ENCODE peak calls at places on chromosomes 4 and X, in six cellular contexts. U, R, Q, M, A and I are unnamed samples.

GRCh38 chr4:73729534-73730165 is 10.7 kb upstream of the CXCL8 start:
- DNase-seq in U (peak), R (no peak), Q (peak), M (no peak), A (peak), I (peak)

GRCh38 chrX:1361275-1361674 is 24.7 kb downstream of the IL3RA start:
- DNase-seq in U (no peak), R (no peak), Q (no peak), M (no peak), A (no peak), I (no peak)

GRCh38 chr4:139556735-139557505 is 901 bp upstream of the SETD7 start:
- DNase-seq in U (peak), R (no peak), Q (peak), M (peak), A (no peak), I (peak)

GRCh38 chr4:176767183-176767582 is 25.5 kb downstream of the VEGFC start:
- DNase-seq in U (no peak), R (no peak), Q (no peak), M (no peak), A (peak), I (no peak)

GRCh38 chrX:108642273-108642628 is 94.1 kb downstream of the IRS4 start:
- DNase-seq in U (no peak), R (no peak), Q (no peak), M (no peak), A (no peak), I (no peak)

GRCh38 chr4:69822198-69822597 is 37.7 kb downstream of the SULT1E1 start:
- DNase-seq in U (no peak), R (no peak), Q (no peak), M (no peak), A (no peak), I (no peak)

GRCh38 chrX:40579880-40580536 is 762 bp upstream of the ATP6AP2 start:
- DNase-seq in U (peak), R (no peak), Q (no peak), M (no peak), A (no peak), I (peak)

GRCh38 chr4:123741906-123742305 is 345.3 kb downstream of the SPRY1 start:
- DNase-seq in U (no peak), R (no peak), Q (no peak), M (no peak), A (peak), I (no peak)

GRCh38 chrX:10769165-10769564 is 148.8 kb upstream of the MID1 start:
- DNase-seq in U (peak), R (no peak), Q (peak), M (no peak), A (peak), I (peak)

GRCh38 chrX:119999087-119999634 is 55.6 kb upstream of the NKAP start:
- DNase-seq in U (peak), R (no peak), Q (no peak), M (no peak), A (no peak), I (no peak)

GRCh38 chr4:99013402-99013843 is 17.9 kb downstream of the METAP1 start:
- DNase-seq in U (peak), R (no peak), Q (no peak), M (no peak), A (peak), I (no peak)

GRCh38 chrX:19698125-19698524 is 182.8 kb upstream of the MAP3K15 start:
- DNase-seq in U (no peak), R (no peak), Q (peak), M (no peak), A (peak), I (no peak)

GRCh38 chr4:146524663-146525062 is 2.9 kb upstream of the SLC10A7 start:
- DNase-seq in U (no peak), R (no peak), Q (no peak), M (no peak), A (no peak), I (no peak)

GRCh38 chrX:103586314-103586646 is 965 bp downstream of the TCEAL4 start:
- DNase-seq in U (no peak), R (no peak), Q (no peak), M (no peak), A (peak), I (peak)

GRCh38 chrX:30414144-30414543 is 105.0 kb upstream of the NR0B1 start:
- DNase-seq in U (no peak), R (peak), Q (peak), M (no peak), A (no peak), I (peak)

GRCh38 chr4:3257691-3258482 is 8.9 kb downstream of the MSANTD1 start:
- DNase-seq in U (no peak), R (peak), Q (no peak), M (no peak), A (peak), I (no peak)

GRCh38 chrX:41142130-41142529 is 56.9 kb downstream of the USP9X start:
- DNase-seq in U (no peak), R (no peak), Q (no peak), M (no peak), A (no peak), I (no peak)

GRCh38 chrX:53681661-53682060 is 4.9 kb downstream of the HUWE1 start:
- DNase-seq in U (no peak), R (no peak), Q (no peak), M (no peak), A (peak), I (no peak)

GRCh38 chr4:38413524-38414341 is 250.3 kb upstream of the KLF3 start:
- DNase-seq in U (no peak), R (no peak), Q (peak), M (no peak), A (no peak), I (no peak)

GRCh38 chr4:60847614-60848013 is 352.5 kb upstream of the ADGRL3 start:
- DNase-seq in U (peak), R (no peak), Q (no peak), M (no peak), A (no peak), I (peak)

GRCh38 chr4:6295495-6295894 is 25.8 kb downstream of the WFS1 start:
- DNase-seq in U (no peak), R (no peak), Q (no peak), M (no peak), A (no peak), I (no peak)

GRCh38 chr4:85769009-85769408 is 294.1 kb downstream of the ARHGAP24 start:
- DNase-seq in U (no peak), R (no peak), Q (no peak), M (no peak), A (no peak), I (no peak)

GRCh38 chr4:180059216-180059881 is 2183.9 kb upstream of the TENM3 start:
- DNase-seq in U (peak), R (no peak), Q (no peak), M (no peak), A (no peak), I (peak)

GRCh38 chr4:87249620-87250019 is 29.2 kb upstream of the KLHL8 start:
- DNase-seq in U (no peak), R (no peak), Q (no peak), M (no peak), A (no peak), I (no peak)

GRCh38 chr4:60683357-60683756 is 516.8 kb upstream of the ADGRL3 start:
- DNase-seq in U (no peak), R (peak), Q (no peak), M (no peak), A (peak), I (no peak)

GRCh38 chr4:16055454-16055853 is 28.4 kb downstream of the PROM1 start:
- DNase-seq in U (no peak), R (no peak), Q (no peak), M (no peak), A (no peak), I (no peak)

GRCh38 chr4:5711479-5712184 is 631 bp downstream of the EVC start:
- DNase-seq in U (peak), R (no peak), Q (peak), M (no peak), A (peak), I (no peak)

GRCh38 chrX:100098660-100099375 is 311.3 kb downstream of the PCDH19 start:
- DNase-seq in U (no peak), R (peak), Q (no peak), M (no peak), A (peak), I (no peak)

GRCh38 chr4:48133668-48134444 is at the start of gene TXK:
- DNase-seq in U (no peak), R (no peak), Q (no peak), M (no peak), A (peak), I (no peak)

GRCh38 chr4:74559853-74560252 is 114.9 kb downstream of the AREG start:
- DNase-seq in U (no peak), R (no peak), Q (no peak), M (no peak), A (no peak), I (no peak)

GRCh38 chrX:30935985-30936384 is 46.9 kb upstream of the TAB3 start:
- DNase-seq in U (peak), R (no peak), Q (peak), M (no peak), A (peak), I (peak)

GRCh38 chrX:119654112-119654531 is 38.8 kb downstream of the SEPTIN6 start:
- DNase-seq in U (peak), R (no peak), Q (no peak), M (peak), A (peak), I (peak)

GRCh38 chr4:38870098-38870850 is 2.7 kb downstream of the FAM114A1 start:
- DNase-seq in U (no peak), R (no peak), Q (no peak), M (no peak), A (peak), I (no peak)

GRCh38 chrX:106946449-106946848 is 26.2 kb downstream of the CLDN2 start:
- DNase-seq in U (no peak), R (no peak), Q (no peak), M (no peak), A (no peak), I (no peak)

GRCh38 chr4:20217951-20218350 is 33.8 kb upstream of the SLIT2 start:
- DNase-seq in U (no peak), R (no peak), Q (no peak), M (no peak), A (no peak), I (no peak)

GRCh38 chr4:128604204-128604603 is 205.3 kb upstream of the JADE1 start:
- DNase-seq in U (no peak), R (no peak), Q (no peak), M (no peak), A (no peak), I (no peak)

DNA sequence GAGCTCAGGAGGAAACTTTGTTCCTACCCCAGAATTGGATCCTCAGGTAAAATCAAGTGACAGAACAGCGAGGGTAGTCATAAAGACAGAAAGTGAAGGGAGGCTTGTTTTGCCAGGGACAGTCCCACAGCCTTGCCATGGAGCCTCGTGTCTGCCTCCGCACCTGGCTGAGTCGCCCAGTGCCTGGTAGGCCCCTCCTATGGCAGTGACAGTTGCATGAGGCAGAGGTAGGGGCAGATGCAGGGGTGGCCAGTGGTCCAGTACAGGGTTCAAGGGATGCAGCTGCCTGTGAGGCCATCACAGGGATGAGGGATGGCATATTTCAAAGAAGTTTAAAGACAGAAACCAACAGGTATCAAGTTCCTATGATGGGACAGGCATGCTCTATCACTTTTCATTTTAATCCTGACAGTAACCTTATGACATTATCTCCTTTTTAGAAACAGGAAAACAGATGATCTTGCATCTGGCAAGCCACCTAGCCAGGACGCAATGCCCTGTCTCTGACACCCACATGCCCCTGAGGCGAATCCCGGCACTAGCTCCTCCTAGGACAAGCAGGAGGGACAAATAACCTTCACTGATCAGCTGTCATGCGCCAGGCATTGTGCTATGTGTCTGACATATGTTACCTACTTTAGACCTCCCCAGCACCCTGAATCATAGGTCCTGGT is 127.4 kb upstream of the ENPP6 start:
- DNase-seq in U (no peak), R (no peak), Q (no peak), M (no peak), A (no peak), I (no peak)
- H3K4me3 ChIP-seq in U (no peak), R (no peak), Q (no peak), M (no peak), A (no peak), I (no peak)

GRCh38 chr4:32140636-32141035 is 1420.5 kb downstream of the PCDH7 start:
- DNase-seq in U (no peak), R (peak), Q (peak), M (no peak), A (peak), I (peak)
- H3K4me3 ChIP-seq in U (no peak), R (no peak), Q (no peak), M (no peak), A (no peak), I (no peak)

GRCh38 chr4:137693641-137694040 is 161.3 kb upstream of the PCDH18 start:
- DNase-seq in U (no peak), R (no peak), Q (no peak), M (no peak), A (peak), I (no peak)

GRCh38 chr4:137688651-137689050 is 156.4 kb upstream of the PCDH18 start:
- DNase-seq in U (no peak), R (no peak), Q (no peak), M (no peak), A (peak), I (no peak)

GRCh38 chr4:137694138-137694537 is 161.8 kb upstream of the PCDH18 start:
- DNase-seq in U (no peak), R (no peak), Q (no peak), M (no peak), A (peak), I (no peak)

DNA sequence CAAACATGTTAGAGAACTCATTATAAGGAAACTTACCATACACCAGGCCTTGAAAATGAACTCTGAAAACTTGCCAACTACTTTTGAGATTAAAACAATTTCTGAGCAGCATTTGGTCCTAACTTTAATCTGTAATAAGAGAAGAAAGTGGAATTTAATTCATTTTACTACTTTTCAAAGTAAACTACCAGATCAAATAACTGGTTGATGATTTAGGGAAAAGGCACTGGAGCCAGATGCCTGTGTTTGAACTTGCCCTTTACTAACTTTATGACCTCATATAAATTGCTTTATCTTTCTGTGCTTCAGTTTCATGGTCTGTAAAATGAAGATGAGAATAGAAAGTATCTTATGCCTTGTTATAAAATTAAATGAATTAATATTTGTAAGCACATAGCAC is 159.9 kb upstream of the PCDH18 start:
- DNase-seq in U (no peak), R (no peak), Q (no peak), M (no peak), A (no peak), I (no peak)
- H3K4me3 ChIP-seq in U (no peak), R (no peak), Q (no peak), M (no peak), A (no peak), I (no peak)

GRCh38 chrX:149629730-149630387 is 1.7 kb downstream of the TMEM185A start:
- DNase-seq in U (no peak), R (no peak), Q (no peak), M (no peak), A (no peak), I (no peak)
- H3K4me3 ChIP-seq in U (peak), R (no peak), Q (peak), M (no peak), A (peak), I (peak)